ENCODE peak calls at places on chromosome 6, in four cellular contexts. W, U, T and O are unnamed samples.

GRCh38 chr6:5025911-5026819 is 22.3 kb upstream of the RPP40 start:
- DNase-seq in W (peak; percentile 24), U (peak; percentile 48), T (no peak), O (peak; percentile 42)

GRCh38 chr6:70221025-70221714 is 81.7 kb downstream of the COL9A1 start:
- DNase-seq in W (no peak), U (no peak), T (no peak), O (peak; percentile 27)

GRCh38 chr6:164749126-164749758 is 560.2 kb downstream of the C6orf118 start:
- DNase-seq in W (peak; percentile 18), U (no peak), T (no peak), O (no peak)

GRCh38 chr6:156396791-156397418 is 380.3 kb upstream of the ARID1B start:
- DNase-seq in W (no peak), U (no peak), T (no peak), O (no peak)

GRCh38 chr6:46052479-46052878 is 36.8 kb upstream of the CLIC5 start:
- DNase-seq in W (no peak), U (no peak), T (no peak), O (no peak)

GRCh38 chr6:84758486-84758885 is 5.9 kb downstream of the TBX18 start:
- DNase-seq in W (no peak), U (no peak), T (no peak), O (no peak)

GRCh38 chr6:39188577-39188976 is 40.7 kb downstream of the KCNK5 start:
- DNase-seq in W (no peak), U (no peak), T (no peak), O (peak; percentile 51)

GRCh38 chr6:169841251-169841650 is 89.8 kb downstream of the ERMARD start:
- DNase-seq in W (no peak), U (no peak), T (no peak), O (no peak)

GRCh38 chr6:166655251-166655650 is 28.2 kb upstream of the RPS6KA2 start:
- DNase-seq in W (no peak), U (peak; percentile 47), T (peak; percentile 79), O (no peak)

GRCh38 chr6:159969921-159970320 is 1.0 kb downstream of the IGF2R start:
- DNase-seq in W (peak; percentile 76), U (peak; percentile 57), T (no peak), O (peak; percentile 74)

GRCh38 chr6:55449219-55449618 is 122.0 kb downstream of the GFRAL start:
- DNase-seq in W (no peak), U (no peak), T (no peak), O (no peak)

GRCh38 chr6:31927868-31928671 is 553 bp downstream of the C2 start:
- DNase-seq in W (no peak), U (no peak), T (no peak), O (no peak)

GRCh38 chr6:13848553-13849150 is 34.3 kb upstream of the MCUR1 start:
- DNase-seq in W (no peak), U (peak; percentile 25), T (no peak), O (no peak)

GRCh38 chr6:33616913-33617312 is 4.2 kb upstream of the ITPR3 start:
- DNase-seq in W (no peak), U (no peak), T (no peak), O (peak; percentile 12)

GRCh38 chr6:161269310-161269709 is 4.6 kb downstream of the AGPAT4 start:
- DNase-seq in W (no peak), U (no peak), T (no peak), O (no peak)

GRCh38 chr6:169254456-169255316 is 1.0 kb upstream of the THBS2 start:
- DNase-seq in W (no peak), U (no peak), T (no peak), O (no peak)

GRCh38 chr6:38806833-38807232 is 91.7 kb downstream of the DNAH8 start:
- DNase-seq in W (no peak), U (no peak), T (no peak), O (no peak)

GRCh38 chr6:52304917-52305316 is 20.4 kb upstream of the MCM3 start:
- DNase-seq in W (no peak), U (no peak), T (no peak), O (no peak)

GRCh38 chr6:131652472-131652871 is 15.4 kb downstream of the ENPP3 start:
- DNase-seq in W (no peak), U (peak; percentile 26), T (no peak), O (no peak)

GRCh38 chr6:150987371-150987828 is 121.9 kb downstream of the MTHFD1L start:
- DNase-seq in W (no peak), U (no peak), T (no peak), O (no peak)

GRCh38 chr6:55433446-55434130 is 106.3 kb downstream of the GFRAL start:
- DNase-seq in W (no peak), U (no peak), T (no peak), O (no peak)

GRCh38 chr6:113953346-113953745 is 17.6 kb downstream of the HDAC2 start:
- DNase-seq in W (no peak), U (no peak), T (no peak), O (no peak)

GRCh38 chr6:135299256-135299655 is 118.1 kb downstream of the MYB start:
- DNase-seq in W (no peak), U (no peak), T (no peak), O (no peak)

GRCh38 chr6:134171517-134171916 is 119.1 kb upstream of the SLC2A12 start:
- DNase-seq in W (no peak), U (no peak), T (no peak), O (no peak)
- TF ChIP-seq POLR2A in W (no peak), U (no peak), T (no peak), O (peak; percentile 44)

GRCh38 chr6:43477235-43478007 is at the start of gene TJAP1:
- DNase-seq in W (peak; percentile 92), U (peak; percentile 91), T (peak; percentile 95), O (peak; percentile 88)
- TF ChIP-seq POLR2A in W (peak; percentile 20), U (peak; percentile 79), T (peak; percentile 75), O (peak; percentile 47)

GRCh38 chr6:3402310-3403243 is 54.3 kb downstream of the SLC22A23 start:
- DNase-seq in W (no peak), U (peak; percentile 50), T (no peak), O (no peak)

GRCh38 chr6:3405182-3405518 is 51.7 kb downstream of the SLC22A23 start:
- DNase-seq in W (no peak), U (no peak), T (no peak), O (no peak)

GRCh38 chr6:3406362-3406809 is 50.5 kb downstream of the SLC22A23 start:
- DNase-seq in W (no peak), U (peak; percentile 43), T (no peak), O (no peak)

GRCh38 chr6:3405679-3406078 is 51.2 kb downstream of the SLC22A23 start:
- DNase-seq in W (peak; percentile 41), U (no peak), T (no peak), O (peak; percentile 32)

DNA sequence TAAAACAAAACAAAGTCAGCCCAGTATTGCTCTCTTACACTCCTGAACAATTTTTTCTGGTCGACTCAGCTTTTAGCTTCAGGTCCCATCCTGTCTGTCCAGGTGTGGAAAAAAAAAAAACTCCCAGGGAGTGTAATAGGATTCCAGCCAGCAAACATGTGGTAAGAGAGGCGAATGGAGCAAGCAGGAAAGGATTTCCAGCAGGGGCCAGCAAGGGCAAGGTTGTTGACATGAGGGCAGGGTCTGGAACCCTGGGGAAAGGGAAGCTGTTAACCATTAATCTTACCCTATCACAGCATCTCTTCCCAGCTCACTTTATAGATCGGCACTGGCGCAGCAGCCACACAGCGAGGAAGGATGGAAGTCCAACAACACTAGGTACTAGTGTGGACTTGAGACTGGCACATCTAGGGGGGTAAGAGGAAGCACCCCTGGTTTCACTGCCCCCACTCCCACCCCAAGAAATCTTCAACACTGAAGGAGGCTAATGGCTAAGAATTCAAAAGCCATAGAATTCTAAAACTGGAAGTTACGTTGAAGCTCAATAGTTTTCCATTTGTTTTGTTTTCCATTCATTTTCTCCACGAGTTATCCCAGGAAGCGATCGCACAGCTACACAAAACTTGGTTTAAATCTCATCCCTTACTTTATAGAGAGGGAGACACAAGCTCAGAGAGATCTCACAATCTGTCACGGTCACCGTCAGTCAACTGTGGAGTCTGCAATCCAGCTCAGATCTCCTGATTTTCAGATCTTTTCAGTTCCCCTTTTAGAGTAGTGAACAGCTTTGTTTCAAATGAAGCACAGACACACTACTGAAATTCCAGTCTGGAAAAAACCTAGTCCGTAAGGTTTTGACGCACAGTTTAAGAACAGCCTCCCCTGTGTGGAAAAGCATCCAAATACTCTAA is 53.4 kb downstream of the SLC22A23 start:
- DNase-seq in W (no peak), U (peak; percentile 42), T (no peak), O (no peak)
- TF ChIP-seq POLR2A in W (no peak), U (no peak), T (no peak), O (no peak)

GRCh38 chr6:3137057-3137777 is 18.7 kb downstream of the BPHL start:
- DNase-seq in W (no peak), U (no peak), T (no peak), O (no peak)

GRCh38 chr6:3138341-3138740 is 19.0 kb downstream of the TUBB2A start:
- DNase-seq in W (no peak), U (no peak), T (no peak), O (no peak)

GRCh38 chr6:3136361-3136760 is 17.9 kb downstream of the BPHL start:
- DNase-seq in W (no peak), U (no peak), T (no peak), O (no peak)

GRCh38 chr6:3140201-3140600 is 17.1 kb downstream of the TUBB2A start:
- DNase-seq in W (no peak), U (no peak), T (no peak), O (no peak)

GRCh38 chr6:3139090-3139903 is 18.0 kb downstream of the TUBB2A start:
- DNase-seq in W (peak; percentile 60), U (peak; percentile 85), T (peak; percentile 73), O (no peak)
- TF ChIP-seq POLR2A in W (no peak), U (no peak), T (no peak), O (no peak)

GRCh38 chr6:137722749-137723272 is 144.2 kb upstream of the TNFAIP3 start:
- DNase-seq in W (no peak), U (no peak), T (no peak), O (peak; percentile 74)

GRCh38 chr6:137725949-137726348 is 141.1 kb upstream of the TNFAIP3 start:
- DNase-seq in W (no peak), U (no peak), T (no peak), O (no peak)

GRCh38 chr6:137724495-137725211 is 142.4 kb upstream of the TNFAIP3 start:
- DNase-seq in W (no peak), U (no peak), T (no peak), O (no peak)

GRCh38 chr6:137724018-137724403 is 143.0 kb upstream of the TNFAIP3 start:
- DNase-seq in W (no peak), U (no peak), T (no peak), O (no peak)

DNA sequence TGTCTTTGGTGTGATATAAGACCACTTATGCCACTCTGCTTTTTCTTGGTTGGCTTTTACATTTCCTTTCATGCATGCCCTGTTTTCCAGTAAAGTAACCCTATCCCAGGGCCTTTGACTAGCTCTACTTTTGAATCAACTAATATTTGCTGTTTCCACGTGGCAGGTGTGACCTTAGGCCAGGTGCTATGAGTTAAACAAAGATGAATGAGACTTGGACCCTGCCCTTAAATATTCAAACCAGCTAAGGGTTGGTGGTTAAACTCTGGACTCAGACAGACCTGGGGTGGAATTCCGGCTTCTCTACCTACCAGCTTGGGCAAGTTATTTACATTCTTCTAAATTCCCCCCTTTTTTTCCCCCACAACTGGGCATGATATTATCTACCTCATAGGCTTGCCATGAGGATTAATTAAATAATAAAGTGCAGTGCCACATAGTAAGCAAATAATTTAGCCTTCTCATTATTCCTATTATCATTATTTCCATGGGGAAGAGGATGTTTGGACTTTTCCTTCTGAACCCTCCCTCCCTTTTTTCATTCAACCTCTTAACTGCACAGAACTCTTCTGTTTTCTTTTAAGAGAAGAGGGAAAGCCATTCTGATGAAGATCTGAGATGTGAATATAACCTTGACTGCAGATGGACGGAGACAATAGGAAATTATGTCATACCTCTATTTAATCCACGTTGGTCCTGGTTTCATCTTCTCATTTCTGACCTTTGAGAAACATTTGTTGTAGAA is 143.6 kb upstream of the TNFAIP3 start:
- DNase-seq in W (no peak), U (no peak), T (no peak), O (no peak)
- TF ChIP-seq POLR2A in W (no peak), U (no peak), T (no peak), O (no peak)